ENCODE peak calls at places on chromosomes 6 and 20, in eight cellular contexts. B is Calu3, Q is BE2C, L is WTC11, X is heart right ventricle, C is nephron progenitor cell, D is endothelial cell, H is lower lobe of right lung. J is an unnamed sample.
A peak's percentile ranks its signal among the peaks of the same experiment; 100 is the strongest.

GRCh38 chr6:7214400-7214940 is 98.5 kb downstream of the SSR1 start:
- DNase-seq in Q (no peak), C (no peak), X (no peak), H (no peak), B (no peak), D (no peak), L (no peak), J (no peak)

GRCh38 chr6:41672816-41673703 is 34.8 kb downstream of the MDFI start:
- DNase-seq in C (no peak), H (no peak), L (no peak), Q (no peak), D (no peak), X (no peak), B (no peak), J (no peak)

GRCh38 chr20:17227669-17228623 is 1.1 kb downstream of the PCSK2 start:
- DNase-seq in B (no peak), L (peak; percentile 70), D (peak; percentile 41), C (peak; percentile 66), X (no peak), H (peak; percentile 41), Q (no peak), J (no peak)

GRCh38 chr6:7129360-7129759 is 21.6 kb downstream of the RREB1 start:
- DNase-seq in L (no peak), C (no peak), D (no peak), X (no peak), Q (no peak), H (no peak), B (no peak), J (no peak)

GRCh38 chr20:24723953-24724352 is 225.1 kb upstream of the CST7 start:
- DNase-seq in L (no peak), Q (no peak), H (no peak), D (no peak), C (no peak), X (no peak), B (no peak), J (no peak)

GRCh38 chr6:15985354-15985995 is 143.4 kb upstream of the MYLIP start:
- DNase-seq in L (no peak), Q (no peak), D (no peak), H (no peak), B (no peak), C (no peak), X (no peak), J (no peak)

GRCh38 chr6:122806290-122806689 is 17.2 kb downstream of the SMPDL3A start:
- DNase-seq in H (no peak), C (no peak), L (no peak), D (no peak), B (no peak), Q (no peak), X (no peak), J (no peak)

GRCh38 chr6:71383891-71384489 is 95.4 kb downstream of the OGFRL1 start:
- DNase-seq in D (peak; percentile 36), H (no peak), L (no peak), C (peak; percentile 25), X (peak; percentile 38), Q (no peak), B (peak; percentile 56), J (no peak)

GRCh38 chr20:63693975-63694595 is 2.4 kb upstream of the TNFRSF6B start:
- DNase-seq in B (no peak), D (no peak), Q (no peak), C (no peak), H (no peak), X (no peak), L (no peak), J (no peak)

GRCh38 chr6:122033564-122034181 is 365.8 kb upstream of the HSF2 start:
- DNase-seq in L (no peak), X (no peak), C (peak; percentile 11), H (no peak), Q (no peak), B (peak; percentile 9), D (no peak), J (no peak)

DNA sequence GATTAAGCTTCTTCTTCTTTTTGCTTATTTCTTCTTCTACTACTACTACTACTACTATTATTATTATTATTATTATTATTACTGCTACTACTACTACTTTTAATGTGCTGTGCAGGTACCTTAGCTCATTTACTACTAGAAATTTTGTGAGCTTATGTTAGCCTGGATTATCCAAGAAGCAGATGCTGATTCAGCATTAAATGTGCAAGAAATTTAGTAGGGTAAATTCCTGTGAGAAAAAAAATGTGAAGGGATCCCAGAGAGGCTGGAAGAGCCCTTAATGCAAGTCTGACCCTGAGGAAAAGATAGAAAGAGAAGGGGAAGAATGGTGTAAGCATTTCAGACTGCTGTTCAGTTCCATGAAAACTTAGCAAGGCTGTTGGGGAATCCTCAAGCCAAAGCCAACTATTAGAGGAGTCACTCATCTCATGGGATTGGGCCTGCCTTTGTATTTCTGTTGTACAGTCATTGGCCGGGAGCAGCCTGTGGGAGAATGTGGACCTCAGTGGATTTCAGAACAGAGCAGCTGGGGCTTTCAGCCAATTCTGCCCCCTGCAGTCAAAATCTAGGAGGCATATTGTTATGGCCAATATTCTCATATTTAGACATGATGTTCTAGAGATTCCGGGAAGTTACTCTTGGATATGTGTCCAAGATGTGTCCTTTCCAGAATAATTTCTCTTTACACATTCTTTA is 37.2 kb upstream of the TSPYL1 start:
- DNase-seq in X (peak; percentile 13), C (no peak), D (no peak), B (no peak), H (no peak), L (no peak), Q (no peak), J (no peak)
- TF ChIP-seq CTCF in X (no peak), C (no peak), D (no peak), B (no peak), H (no peak), L (no peak), Q (peak; percentile 26), J (no peak)

GRCh38 chr20:59460352-59460751 is 144.0 kb upstream of the PHACTR3 start:
- DNase-seq in X (no peak), H (no peak), B (no peak), D (no peak), L (no peak), C (no peak), Q (no peak), J (no peak)

GRCh38 chr20:59462249-59462648 is 142.1 kb upstream of the PHACTR3 start:
- DNase-seq in C (no peak), Q (no peak), D (no peak), H (no peak), X (no peak), B (no peak), L (no peak), J (no peak)

GRCh38 chr20:59466107-59466815 is 138.1 kb upstream of the PHACTR3 start:
- DNase-seq in X (no peak), C (no peak), L (no peak), B (no peak), Q (no peak), H (no peak), D (no peak), J (no peak)

GRCh38 chr20:59459586-59459985 is 144.8 kb upstream of the PHACTR3 start:
- DNase-seq in B (no peak), L (no peak), D (no peak), X (no peak), H (no peak), C (no peak), Q (no peak), J (no peak)

DNA sequence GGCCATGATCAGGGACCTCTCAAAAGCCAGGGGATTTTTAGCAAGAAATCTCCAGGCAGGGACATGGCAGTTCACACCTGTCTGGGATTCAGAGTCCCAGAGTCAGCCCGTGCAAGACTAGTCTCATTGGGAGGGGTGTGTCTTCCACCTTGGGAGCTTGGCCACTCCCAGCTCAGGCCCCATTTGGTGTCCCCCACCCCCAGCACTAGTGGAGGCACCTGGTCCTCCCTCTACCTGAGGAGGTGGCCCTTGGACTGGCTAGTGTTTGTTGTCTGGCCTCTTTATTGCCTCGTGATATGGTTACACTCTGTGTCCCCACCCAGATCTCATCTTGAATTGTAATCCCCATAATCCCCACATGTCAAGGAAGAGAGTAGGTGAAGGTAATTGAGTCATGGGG is 140.8 kb upstream of the PHACTR3 start:
- DNase-seq in Q (no peak), B (no peak), X (no peak), C (no peak), L (no peak), D (no peak), H (no peak), J (no peak)
- TF ChIP-seq CTCF in Q (no peak), B (no peak), X (no peak), C (no peak), L (no peak), D (no peak), H (no peak), J (no peak)

GRCh38 chr6:132304891-132305305 is 96.4 kb downstream of the MOXD1 start:
- DNase-seq in L (no peak), X (no peak), C (no peak), H (peak; percentile 22), B (no peak), D (no peak), Q (no peak), J (no peak)

GRCh38 chr6:132298344-132298949 is 102.8 kb downstream of the MOXD1 start:
- DNase-seq in H (no peak), D (peak; percentile 56), L (peak; percentile 44), X (peak; percentile 16), C (peak; percentile 51), B (peak; percentile 64), Q (peak; percentile 68), J (no peak)

DNA sequence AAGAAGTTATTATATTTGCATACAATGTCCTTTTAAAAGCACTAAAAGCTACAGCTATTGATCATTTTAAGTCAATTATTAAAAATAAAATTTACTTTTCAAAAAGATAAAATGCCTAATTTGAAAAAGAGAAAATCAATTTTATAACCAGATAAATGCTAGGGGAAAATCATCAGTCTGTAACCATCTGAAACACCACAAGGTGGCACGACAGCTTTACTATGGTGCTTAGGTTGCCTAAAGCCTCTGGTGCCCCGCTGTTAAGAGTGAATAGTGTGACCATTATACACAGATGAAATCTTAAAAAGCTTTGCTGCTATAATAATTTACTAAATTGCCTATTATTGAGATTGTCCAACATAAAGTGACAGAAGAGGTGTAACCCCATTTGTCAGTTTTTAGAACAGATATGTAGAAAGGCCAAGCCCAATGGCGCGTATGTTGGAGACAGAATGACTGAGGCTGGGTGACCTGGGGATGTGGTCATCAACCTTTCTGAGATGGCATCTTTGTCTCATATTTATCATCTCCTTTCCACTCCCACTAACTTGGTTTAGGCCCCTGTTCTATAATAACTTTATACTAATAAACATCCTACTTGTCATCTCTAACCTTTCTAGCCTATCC is 100.8 kb downstream of the MOXD1 start:
- DNase-seq in B (peak; percentile 58), C (peak; percentile 38), Q (peak; percentile 55), L (peak; percentile 41), H (no peak), D (peak; percentile 28), X (peak; percentile 22), J (no peak)
- TF ChIP-seq CTCF in B (peak; percentile 57), C (peak; percentile 62), Q (peak; percentile 76), L (peak; percentile 55), H (peak; percentile 40), D (peak; percentile 65), X (peak; percentile 62), J (peak; percentile 65)

GRCh38 chr6:37735722-37736121 is 38.0 kb upstream of the MDGA1 start:
- DNase-seq in L (no peak), H (no peak), B (no peak), X (no peak), D (no peak), C (no peak), Q (no peak), J (no peak)

GRCh38 chr6:37731888-37732287 is 34.2 kb upstream of the MDGA1 start:
- DNase-seq in L (peak; percentile 31), H (peak; percentile 71), C (no peak), Q (peak; percentile 57), B (peak; percentile 46), D (no peak), X (no peak), J (no peak)

GRCh38 chr6:37738216-37738615 is 40.5 kb upstream of the MDGA1 start:
- DNase-seq in H (no peak), L (no peak), X (no peak), B (no peak), Q (peak; percentile 72), C (no peak), D (no peak), J (no peak)

GRCh38 chr6:37732688-37733087 is 35.0 kb upstream of the MDGA1 start:
- DNase-seq in L (peak; percentile 55), X (no peak), H (no peak), Q (no peak), C (no peak), D (no peak), B (no peak), J (no peak)
- TF ChIP-seq CTCF in L (peak; percentile 24), X (no peak), H (no peak), Q (peak; percentile 19), C (no peak), D (no peak), B (peak; percentile 18), J (no peak)

J was measured in AG04449.